ENCODE peak calls at places on chromosome 5, in ten cellular contexts. R is CD8-positive, alpha-beta T cell; T is coronary artery; A is nephron progenitor cell; F is bronchial epithelial cell; E is ELF-1; J is NCI-H82; B is HuH-7.5; S is OCI-LY7; D is fibroblast of the conjunctiva. N is an unnamed sample.

GRCh38 chr5:60492958-60493357 is 207.0 kb downstream of the DEPDC1B start:
- DNase-seq in F (peak; percentile 95), J (no peak), D (no peak), S (no peak), T (no peak), R (no peak), E (no peak), A (no peak), B (no peak), N (no peak)

GRCh38 chr5:42701660-42702059 is 55.0 kb upstream of the CCDC152 start:
- DNase-seq in J (no peak), B (no peak), A (no peak), E (no peak), D (no peak), S (no peak), R (no peak), F (no peak), T (no peak), N (no peak)

GRCh38 chr5:73783823-73784222 is 157.8 kb downstream of the ARHGEF28 start:
- DNase-seq in J (no peak), E (no peak), D (no peak), R (no peak), T (no peak), S (peak; percentile 2), A (no peak), F (peak; percentile 46), B (no peak), N (no peak)

GRCh38 chr5:14685757-14686156 is 21.2 kb downstream of the OTULIN start:
- DNase-seq in E (peak; percentile 50), B (peak; percentile 25), S (peak; percentile 70), T (no peak), F (peak; percentile 66), R (no peak), A (peak; percentile 23), D (peak; percentile 51), J (peak; percentile 56), N (peak; percentile 37)

GRCh38 chr5:158354958-158355357 is 496.0 kb upstream of the CLINT1 start:
- DNase-seq in S (peak; percentile 11), F (no peak), B (no peak), J (no peak), E (no peak), R (no peak), T (no peak), D (no peak), A (no peak), N (no peak)

GRCh38 chr5:149420509-149421371 is 41.6 kb upstream of the IL17B start:
- DNase-seq in D (peak; percentile 61), F (no peak), J (no peak), B (no peak), T (peak; percentile 86), E (no peak), R (no peak), S (no peak), A (no peak), N (no peak)

GRCh38 chr5:513216-514100 is 10.8 kb downstream of the SLC9A3 start:
- DNase-seq in J (no peak), B (no peak), D (no peak), A (no peak), T (no peak), S (no peak), E (peak; percentile 61), R (no peak), F (no peak), N (peak; percentile 60)

GRCh38 chr5:10455273-10455670 is 13.6 kb downstream of the ROPN1L start:
- DNase-seq in B (no peak), J (no peak), E (peak; percentile 92), D (no peak), R (no peak), A (peak; percentile 56), F (no peak), T (no peak), S (no peak), N (no peak)

GRCh38 chr5:31237159-31237558 is 43.7 kb downstream of the CDH6 start:
- DNase-seq in T (no peak), S (no peak), A (no peak), E (no peak), D (peak; percentile 9), B (no peak), R (no peak), F (peak; percentile 17), J (peak; percentile 41), N (peak; percentile 39)

GRCh38 chr5:6740586-6741150 is 27.4 kb downstream of the TENT4A start:
- DNase-seq in R (no peak), B (no peak), A (no peak), S (no peak), D (no peak), J (no peak), E (no peak), F (no peak), T (no peak), N (no peak)

GRCh38 chr5:123448017-123448617 is 24.9 kb upstream of the CEP120 start:
- DNase-seq in E (no peak), D (no peak), F (no peak), B (no peak), S (no peak), J (no peak), R (no peak), T (no peak), A (no peak), N (no peak)

GRCh38 chr5:171857537-171857936 is 71.9 kb downstream of the SMIM23 start:
- DNase-seq in D (no peak), F (no peak), J (no peak), T (no peak), E (peak; percentile 80), A (peak; percentile 32), R (no peak), B (no peak), S (no peak), N (no peak)

GRCh38 chr5:87002485-87002884 is 265.2 kb upstream of the RASA1 start:
- DNase-seq in R (no peak), S (no peak), A (no peak), B (no peak), J (no peak), F (no peak), D (no peak), T (no peak), E (no peak), N (no peak)

GRCh38 chr5:23367863-23368262 is 139.5 kb upstream of the PRDM9 start:
- DNase-seq in B (no peak), D (no peak), R (no peak), J (peak; percentile 1), F (no peak), S (no peak), A (no peak), T (no peak), E (no peak), N (no peak)

GRCh38 chr5:154771383-154771901 is 16.3 kb downstream of the LARP1 start:
- DNase-seq in S (no peak), D (peak; percentile 74), R (no peak), J (peak; percentile 37), A (no peak), B (no peak), E (peak; percentile 88), F (no peak), T (no peak), N (no peak)

GRCh38 chr5:148208226-148208625 is 5.4 kb downstream of the SPINK6 start:
- DNase-seq in B (no peak), S (no peak), D (no peak), R (no peak), A (no peak), F (peak; percentile 54), E (no peak), T (no peak), J (no peak), N (no peak)

GRCh38 chr5:75047356-75047755 is 5.0 kb downstream of the GCNT4 start:
- DNase-seq in D (no peak), B (no peak), T (no peak), F (no peak), E (no peak), R (no peak), S (no peak), J (no peak), A (no peak), N (no peak)

GRCh38 chr5:4082966-4083564 is 487.4 kb downstream of the IRX1 start:
- DNase-seq in J (no peak), F (peak; percentile 60), T (no peak), S (no peak), B (no peak), R (no peak), A (no peak), D (no peak), E (no peak), N (no peak)

GRCh38 chr5:115875447-115875846 is 33.7 kb downstream of the AP3S1 start:
- DNase-seq in A (no peak), S (no peak), D (no peak), B (peak; percentile 3), J (no peak), F (no peak), T (no peak), R (no peak), E (no peak), N (no peak)

GRCh38 chr5:123776761-123777160 is 264.8 kb downstream of the CSNK1G3 start:
- DNase-seq in R (no peak), T (no peak), B (no peak), D (no peak), E (no peak), J (no peak), A (no peak), F (peak; percentile 50), S (no peak), N (no peak)

GRCh38 chr5:153623117-153623516 is 132.6 kb downstream of the GRIA1 start:
- DNase-seq in R (no peak), F (no peak), J (no peak), T (no peak), S (no peak), E (no peak), B (no peak), A (no peak), D (no peak), N (no peak)

GRCh38 chr5:78534148-78535009 is 114.2 kb downstream of the LHFPL2 start:
- DNase-seq in T (no peak), J (no peak), F (no peak), D (no peak), S (no peak), B (no peak), E (no peak), R (no peak), A (no peak), N (no peak)

GRCh38 chr5:153050496-153051179 is 439.8 kb upstream of the GRIA1 start:
- DNase-seq in B (no peak), T (no peak), A (no peak), J (no peak), R (no peak), E (no peak), S (no peak), D (no peak), F (peak; percentile 29), N (no peak)

GRCh38 chr5:54363669-54364068 is 53.3 kb upstream of the ARL15 start:
- DNase-seq in B (no peak), S (no peak), T (no peak), E (no peak), F (peak; percentile 44), J (no peak), A (no peak), D (no peak), R (no peak), N (no peak)

GRCh38 chr5:99032234-99033013 is 103.6 kb upstream of the CHD1 start:
- DNase-seq in E (peak; percentile 52), J (peak; percentile 68), D (peak; percentile 79), F (peak; percentile 71), S (peak; percentile 56), B (no peak), T (no peak), A (peak; percentile 27), R (no peak), N (peak; percentile 65)

GRCh38 chr5:93249651-93250289 is 331.2 kb downstream of the NR2F1-AS1 start:
- DNase-seq in S (no peak), R (no peak), F (peak; percentile 38), T (no peak), E (no peak), J (no peak), A (peak; percentile 8), D (no peak), B (no peak), N (no peak)

GRCh38 chr5:139481580-139482049 is 943 bp downstream of the STING1 start:
- DNase-seq in R (no peak), D (no peak), A (no peak), T (no peak), B (no peak), J (no peak), F (peak; percentile 79), S (no peak), E (no peak), N (no peak)

GRCh38 chr5:169300468-169301385 is at the start of gene SLIT3:
- DNase-seq in J (peak; percentile 68), A (peak; percentile 87), D (peak; percentile 78), E (peak; percentile 80), R (no peak), S (no peak), B (no peak), T (peak; percentile 94), F (peak; percentile 59), N (no peak)